ENCODE peak calls at places on chromosome 17, in nine cellular contexts. U, X, P, C, L, I, O, N and S are unnamed samples.

GRCh38 chr17:17729620-17730249 is 48.5 kb downstream of the RAI1 start:
- DNase-seq in U (peak; percentile 31), X (peak; percentile 76), P (peak; percentile 59), C (peak; percentile 55), L (no peak), I (peak; percentile 63), O (peak; percentile 59), N (no peak), S (no peak)

GRCh38 chr17:55728833-55729232 is 6.2 kb upstream of the TMEM100 start:
- DNase-seq in U (no peak), X (no peak), P (no peak), C (no peak), L (no peak), I (no peak), O (no peak), N (no peak), S (no peak)

GRCh38 chr17:65100316-65101140 is 36.6 kb upstream of the RGS9 start:
- DNase-seq in U (peak; percentile 77), X (peak; percentile 91), P (peak; percentile 85), C (peak; percentile 84), L (peak; percentile 83), I (peak; percentile 86), O (peak; percentile 92), N (peak; percentile 91), S (peak; percentile 84)

GRCh38 chr17:17693253-17693954 is 12.1 kb downstream of the RAI1 start:
- DNase-seq in U (no peak), X (peak; percentile 74), P (peak; percentile 38), C (no peak), L (peak; percentile 53), I (no peak), O (peak; percentile 85), N (peak; percentile 79), S (peak; percentile 47)

GRCh38 chr17:45046536-45047125 is 4.8 kb downstream of the DCAKD start:
- DNase-seq in U (no peak), X (peak; percentile 44), P (peak; percentile 93), C (no peak), L (no peak), I (peak; percentile 45), O (no peak), N (no peak), S (no peak)

GRCh38 chr17:18182190-18182977 is 1.2 kb upstream of the ALKBH5 start:
- DNase-seq in U (no peak), X (no peak), P (no peak), C (peak; percentile 13), L (no peak), I (peak; percentile 23), O (peak; percentile 46), N (peak; percentile 55), S (no peak)

GRCh38 chr17:35087731-35088646 is 24.5 kb upstream of the RFFL start:
- DNase-seq in U (no peak), X (peak; percentile 47), P (peak; percentile 57), C (peak; percentile 24), L (peak; percentile 57), I (peak; percentile 42), O (no peak), N (peak; percentile 67), S (peak; percentile 50)

GRCh38 chr17:58264407-58265103 is 16.2 kb downstream of the MPO start:
- DNase-seq in U (no peak), X (no peak), P (no peak), C (no peak), L (no peak), I (no peak), O (no peak), N (no peak), S (no peak)

GRCh38 chr17:39225308-39225973 is at the start of gene STAC2:
- DNase-seq in U (no peak), X (no peak), P (no peak), C (no peak), L (no peak), I (no peak), O (no peak), N (no peak), S (no peak)